ENCODE peak calls at places on chromosomes 1 and 21, in five cellular contexts. F is T-helper 2 cell, B is heart left ventricle, M is Panc1, D is left ventricle myocardium superior. O is an unnamed sample.

GRCh38 chr1:177937931-177938330 is 31.9 kb downstream of the SEC16B start:
- DNase-seq in F (no peak), B (no peak), M (no peak), D (no peak), O (no peak)

GRCh38 chr21:42039911-42040351 is 29.8 kb upstream of the ZBTB21 start:
- DNase-seq in F (no peak), B (peak), M (no peak), D (peak), O (peak)

GRCh38 chr1:162159515-162159914 is 90.0 kb downstream of the NOS1AP start:
- DNase-seq in F (no peak), B (no peak), M (no peak), D (no peak), O (no peak)

GRCh38 chr1:3691421-3692204 is 39.3 kb downstream of the TP73 start:
- DNase-seq in F (no peak), B (no peak), M (no peak), D (no peak), O (no peak)

GRCh38 chr21:37435120-37435519 is 68.5 kb downstream of the DYRK1A start:
- DNase-seq in F (no peak), B (peak), M (no peak), D (peak), O (peak)

GRCh38 chr1:104855550-104855949 is 1105.9 kb downstream of the AMY1C start:
- DNase-seq in F (no peak), B (no peak), M (no peak), D (no peak), O (no peak)

GRCh38 chr1:76379506-76379905 is 305.0 kb downstream of the ST6GALNAC3 start:
- DNase-seq in F (no peak), B (no peak), M (no peak), D (no peak), O (no peak)

GRCh38 chr1:234018816-234019215 is 114.3 kb downstream of the SLC35F3 start:
- DNase-seq in F (no peak), B (no peak), M (no peak), D (no peak), O (no peak)

GRCh38 chr1:116334015-116334547 is 39.0 kb upstream of the ATP1A1 start:
- DNase-seq in F (no peak), B (peak), M (no peak), D (peak), O (no peak)

GRCh38 chr1:52348704-52349301 is 17.2 kb downstream of the CC2D1B start:
- DNase-seq in F (no peak), B (peak), M (no peak), D (no peak), O (no peak)

GRCh38 chr21:16569679-16570078 is 839.9 kb downstream of the USP25 start:
- DNase-seq in F (no peak), B (no peak), M (no peak), D (no peak), O (no peak)

GRCh38 chr1:227898502-227899140 is 49.1 kb downstream of the WNT9A start:
- DNase-seq in F (no peak), B (peak), M (no peak), D (no peak), O (no peak)

GRCh38 chr1:23167353-23168078 is 1.1 kb downstream of the LUZP1 start:
- DNase-seq in F (no peak), B (peak), M (no peak), D (peak), O (no peak)